ENCODE peak calls at places on chromosomes 4 and X, in five cellular contexts. One of them, this sample, is unnamed.
A peak's percentile ranks its signal among the peaks of the same experiment; 100 is the strongest.

GRCh38 chr4:4411906-4412305 is 25.0 kb downstream of the NSG1 start:
- DNase-seq in GDM1: no peak
- DNase-seq in CD8-positive, alpha-beta memory T cell: no peak
- DNase-seq in GM06990: no peak
- DNase-seq in NCI-H1417: no peak
- DNase-seq in this sample: no peak

GRCh38 chr4:146790515-146790914 is 151.8 kb downstream of the POU4F2 start:
- DNase-seq in GDM1: no peak
- DNase-seq in CD8-positive, alpha-beta memory T cell: no peak
- DNase-seq in GM06990: no peak
- DNase-seq in NCI-H1417: no peak
- DNase-seq in this sample: no peak

GRCh38 chr4:185219551-185220344 is 10.3 kb downstream of the SNX25 start:
- DNase-seq in GDM1: no peak
- DNase-seq in CD8-positive, alpha-beta memory T cell: no peak
- DNase-seq in GM06990: no peak
- DNase-seq in NCI-H1417: no peak
- DNase-seq in this sample: peak; percentile 50

GRCh38 chr4:38668203-38668602 is 4.2 kb downstream of the KLF3 start:
- DNase-seq in GDM1: no peak
- DNase-seq in CD8-positive, alpha-beta memory T cell: no peak
- DNase-seq in GM06990: no peak
- DNase-seq in NCI-H1417: no peak
- DNase-seq in this sample: no peak

GRCh38 chrX:1468250-1468772 is 15.6 kb upstream of the ASMTL start:
- DNase-seq in GDM1: peak; percentile 85
- DNase-seq in CD8-positive, alpha-beta memory T cell: peak; percentile 89
- DNase-seq in GM06990: peak; percentile 89
- DNase-seq in NCI-H1417: no peak
- DNase-seq in this sample: peak; percentile 56

GRCh38 chr4:148443550-148444295 is 1.5 kb upstream of the NR3C2 start:
- DNase-seq in GDM1: no peak
- DNase-seq in CD8-positive, alpha-beta memory T cell: peak; percentile 60
- DNase-seq in GM06990: peak; percentile 24
- DNase-seq in NCI-H1417: no peak
- DNase-seq in this sample: peak; percentile 15

GRCh38 chr4:108700358-108700757 is 50.0 kb downstream of the OSTC start:
- DNase-seq in GDM1: no peak
- DNase-seq in CD8-positive, alpha-beta memory T cell: no peak
- DNase-seq in GM06990: no peak
- DNase-seq in NCI-H1417: no peak
- DNase-seq in this sample: no peak

GRCh38 chrX:86148024-86148511 is at the start of gene DACH2:
- DNase-seq in GDM1: no peak
- DNase-seq in CD8-positive, alpha-beta memory T cell: peak; percentile 48
- DNase-seq in GM06990: peak; percentile 32
- DNase-seq in NCI-H1417: no peak
- DNase-seq in this sample: peak; percentile 37

GRCh38 chrX:47802589-47802988 is 34.1 kb upstream of the ZNF81 start:
- DNase-seq in GDM1: no peak
- DNase-seq in CD8-positive, alpha-beta memory T cell: no peak
- DNase-seq in GM06990: no peak
- DNase-seq in NCI-H1417: no peak
- DNase-seq in this sample: no peak

GRCh38 chr4:101274888-101275752 is 72.2 kb downstream of the PPP3CA start:
- DNase-seq in GDM1: no peak
- DNase-seq in CD8-positive, alpha-beta memory T cell: no peak
- DNase-seq in GM06990: no peak
- DNase-seq in NCI-H1417: no peak
- DNase-seq in this sample: no peak

GRCh38 chr4:185261971-185262370 is 52.6 kb downstream of the SNX25 start:
- DNase-seq in GDM1: no peak
- DNase-seq in CD8-positive, alpha-beta memory T cell: no peak
- DNase-seq in GM06990: no peak
- DNase-seq in NCI-H1417: no peak
- DNase-seq in this sample: no peak

GRCh38 chr4:146235654-146236570 is 21.6 kb downstream of the REELD1 start:
- DNase-seq in GDM1: no peak
- DNase-seq in CD8-positive, alpha-beta memory T cell: no peak
- DNase-seq in GM06990: no peak
- DNase-seq in NCI-H1417: no peak
- DNase-seq in this sample: no peak

GRCh38 chr4:6657242-6658203 is 17.0 kb downstream of the MRFAP1 start:
- DNase-seq in GDM1: no peak
- DNase-seq in CD8-positive, alpha-beta memory T cell: no peak
- DNase-seq in GM06990: no peak
- DNase-seq in NCI-H1417: no peak
- DNase-seq in this sample: no peak

GRCh38 chr4:102076622-102077021 is 268.7 kb downstream of the SLC39A8 start:
- DNase-seq in GDM1: no peak
- DNase-seq in CD8-positive, alpha-beta memory T cell: no peak
- DNase-seq in GM06990: no peak
- DNase-seq in NCI-H1417: no peak
- DNase-seq in this sample: no peak

GRCh38 chrX:16897445-16897844 is 27.3 kb upstream of the RBBP7 start:
- DNase-seq in GDM1: no peak
- DNase-seq in CD8-positive, alpha-beta memory T cell: no peak
- DNase-seq in GM06990: no peak
- DNase-seq in NCI-H1417: no peak
- DNase-seq in this sample: no peak

GRCh38 chrX:50206753-50207152 is 2.2 kb downstream of the CCNB3 start:
- DNase-seq in GDM1: no peak
- DNase-seq in CD8-positive, alpha-beta memory T cell: no peak
- DNase-seq in GM06990: no peak
- DNase-seq in NCI-H1417: no peak
- DNase-seq in this sample: no peak

This sample was measured in GM10248.